ENCODE peak calls at places on chromosomes 1 and 21, in seven cellular contexts. Y, O, U, X, J, Q and E are unnamed samples.

GRCh38 chr1:65681101-65681500 is 111.6 kb upstream of the PDE4B start:
- DNase-seq in Y (no peak), O (no peak), U (no peak), X (no peak), J (no peak), Q (no peak), E (peak)

GRCh38 chr1:208988811-208989222 is 594.7 kb upstream of the CAMK1G start:
- DNase-seq in Y (peak), O (peak), U (no peak), X (no peak), J (peak), Q (no peak), E (no peak)

GRCh38 chr21:33844104-33844889 is 71.3 kb downstream of the ATP5PO start:
- DNase-seq in Y (peak), O (no peak), U (no peak), X (no peak), J (no peak), Q (no peak), E (no peak)

GRCh38 chr1:3928622-3929021 is 28.6 kb upstream of the C1orf174 start:
- DNase-seq in Y (no peak), O (no peak), U (no peak), X (no peak), J (no peak), Q (no peak), E (no peak)

GRCh38 chr1:108951242-108951641 is 12.0 kb downstream of the CLCC1 start:
- DNase-seq in Y (no peak), O (no peak), U (no peak), X (no peak), J (no peak), Q (no peak), E (no peak)

GRCh38 chr1:14808768-14809167 is 210.3 kb downstream of the KAZN start:
- DNase-seq in Y (no peak), O (no peak), U (no peak), X (no peak), J (no peak), Q (no peak), E (no peak)

GRCh38 chr1:184199036-184199796 is 147.7 kb downstream of the TSEN15 start:
- DNase-seq in Y (no peak), O (no peak), U (no peak), X (no peak), J (no peak), Q (no peak), E (peak)

GRCh38 chr1:215677112-215677511 is 110.0 kb downstream of the KCTD3 start:
- DNase-seq in Y (no peak), O (no peak), U (no peak), X (no peak), J (no peak), Q (no peak), E (no peak)

GRCh38 chr1:180953291-180953747 is 40.6 kb downstream of the KIAA1614 start:
- DNase-seq in Y (peak), O (peak), U (no peak), X (no peak), J (peak), Q (no peak), E (no peak)

GRCh38 chr1:182731852-182732575 is 47.6 kb upstream of the RGS8 start:
- DNase-seq in Y (no peak), O (no peak), U (no peak), X (peak), J (no peak), Q (no peak), E (no peak)

GRCh38 chr1:26788836-26789611 is 1.3 kb downstream of the PIGV start:
- DNase-seq in Y (peak), O (peak), U (peak), X (peak), J (peak), Q (peak), E (peak)

GRCh38 chr1:247288341-247288740 is 32.5 kb downstream of the VN1R5 start:
- DNase-seq in Y (no peak), O (no peak), U (peak), X (peak), J (no peak), Q (peak), E (no peak)

GRCh38 chr1:81832573-81832972 is 31.8 kb downstream of the ADGRL2 start:
- DNase-seq in Y (no peak), O (no peak), U (no peak), X (no peak), J (no peak), Q (no peak), E (peak)

GRCh38 chr21:34983680-34984086 is 65.4 kb downstream of the RUNX1 start:
- DNase-seq in Y (no peak), O (no peak), U (no peak), X (no peak), J (no peak), Q (no peak), E (peak)

GRCh38 chr21:28237661-28238060 is 755.0 kb downstream of the LTN1 start:
- DNase-seq in Y (no peak), O (no peak), U (peak), X (no peak), J (no peak), Q (no peak), E (no peak)

GRCh38 chr1:151720974-151721787 is at the start of gene RIIAD1:
- DNase-seq in Y (peak), O (peak), U (no peak), X (no peak), J (peak), Q (peak), E (no peak)

GRCh38 chr1:246377606-246378005 is 129.5 kb downstream of the SMYD3 start:
- DNase-seq in Y (no peak), O (no peak), U (no peak), X (no peak), J (no peak), Q (no peak), E (no peak)

GRCh38 chr1:214327519-214327918 is 46.6 kb downstream of the SMYD2 start:
- DNase-seq in Y (no peak), O (no peak), U (no peak), X (no peak), J (no peak), Q (no peak), E (no peak)

GRCh38 chr1:202348509-202349262 is at the start of gene PPP1R12B:
- DNase-seq in Y (peak), O (peak), U (peak), X (peak), J (peak), Q (peak), E (peak)
- TF ChIP-seq POLR2A in Y (peak), O (no peak), U (no peak), X (peak), J (peak), Q (no peak), E (peak)

GRCh38 chr1:18956189-18957135 is at the start of gene IFFO2:
- DNase-seq in Y (peak), O (peak), U (peak), X (peak), J (peak), Q (peak), E (peak)
- TF ChIP-seq POLR2A in Y (peak), O (no peak), U (peak), X (peak), J (peak), Q (peak), E (peak)

DNA sequence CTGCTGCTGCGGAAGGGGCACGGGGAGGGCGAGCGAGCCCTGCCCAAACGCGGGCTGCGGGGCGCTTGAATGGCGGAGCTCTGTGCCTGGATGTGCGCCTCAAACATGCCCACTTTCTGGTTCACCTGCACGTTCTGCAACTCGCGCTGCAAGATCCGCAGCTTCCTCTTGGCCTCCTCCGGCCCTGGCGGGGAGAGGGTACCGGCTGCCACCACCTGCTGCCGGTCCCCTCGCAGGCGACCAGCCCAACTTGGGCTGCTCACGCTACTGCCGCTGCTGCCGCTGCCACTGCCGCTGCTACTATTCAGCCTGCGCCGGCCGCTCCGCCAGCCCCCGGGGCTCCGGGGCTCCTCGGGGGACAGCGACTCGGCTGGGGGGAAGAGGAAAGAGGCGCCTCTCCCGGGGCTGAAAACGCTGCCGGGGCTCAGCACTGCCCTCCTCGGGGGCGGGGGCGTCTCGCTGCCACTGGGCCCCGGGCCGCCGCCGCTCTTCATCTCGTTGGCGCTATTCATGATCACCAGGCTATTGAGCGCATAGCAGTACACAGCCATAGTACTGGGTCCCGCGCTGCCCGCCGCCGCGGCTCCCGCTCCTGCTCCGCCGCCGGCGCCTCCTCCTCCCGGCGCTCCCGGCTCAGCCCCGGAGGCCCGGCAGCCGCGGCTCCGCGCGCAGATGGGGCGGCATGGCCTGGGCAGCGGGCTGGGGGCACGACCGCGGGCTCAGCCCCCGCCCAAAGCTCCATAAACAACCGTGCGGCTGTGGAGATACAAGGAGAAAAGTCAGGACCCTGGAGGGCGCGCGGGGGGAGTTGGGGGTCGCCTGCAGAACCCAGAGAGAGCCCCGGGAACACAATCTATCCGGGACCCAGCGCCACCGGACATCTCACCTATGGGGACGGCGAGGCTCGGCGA is 1.9 kb downstream of the ITPKB start:
- DNase-seq in Y (no peak), O (peak), U (no peak), X (no peak), J (peak), Q (peak), E (peak)
- TF ChIP-seq POLR2A in Y (no peak), O (no peak), U (no peak), X (no peak), J (no peak), Q (no peak), E (no peak)

GRCh38 chr1:161511756-161512060 is 6.5 kb downstream of the FCGR2A start:
- DNase-seq in Y (no peak), O (no peak), U (no peak), X (no peak), J (no peak), Q (no peak), E (no peak)

GRCh38 chr1:161510477-161510876 is 5.2 kb downstream of the FCGR2A start:
- DNase-seq in Y (no peak), O (no peak), U (no peak), X (peak), J (no peak), Q (no peak), E (no peak)

GRCh38 chr1:161505892-161506173 is 576 bp downstream of the FCGR2A start:
- DNase-seq in Y (no peak), O (no peak), U (no peak), X (no peak), J (no peak), Q (no peak), E (no peak)

GRCh38 chr1:161506336-161507223 is 1.3 kb downstream of the FCGR2A start:
- DNase-seq in Y (no peak), O (peak), U (peak), X (no peak), J (no peak), Q (no peak), E (peak)

GRCh38 chr1:161511018-161511755 is 5.9 kb downstream of the FCGR2A start:
- DNase-seq in Y (no peak), O (no peak), U (no peak), X (no peak), J (no peak), Q (no peak), E (no peak)
- TF ChIP-seq POLR2A in Y (no peak), O (no peak), U (no peak), X (no peak), J (no peak), Q (no peak), E (no peak)

DNA sequence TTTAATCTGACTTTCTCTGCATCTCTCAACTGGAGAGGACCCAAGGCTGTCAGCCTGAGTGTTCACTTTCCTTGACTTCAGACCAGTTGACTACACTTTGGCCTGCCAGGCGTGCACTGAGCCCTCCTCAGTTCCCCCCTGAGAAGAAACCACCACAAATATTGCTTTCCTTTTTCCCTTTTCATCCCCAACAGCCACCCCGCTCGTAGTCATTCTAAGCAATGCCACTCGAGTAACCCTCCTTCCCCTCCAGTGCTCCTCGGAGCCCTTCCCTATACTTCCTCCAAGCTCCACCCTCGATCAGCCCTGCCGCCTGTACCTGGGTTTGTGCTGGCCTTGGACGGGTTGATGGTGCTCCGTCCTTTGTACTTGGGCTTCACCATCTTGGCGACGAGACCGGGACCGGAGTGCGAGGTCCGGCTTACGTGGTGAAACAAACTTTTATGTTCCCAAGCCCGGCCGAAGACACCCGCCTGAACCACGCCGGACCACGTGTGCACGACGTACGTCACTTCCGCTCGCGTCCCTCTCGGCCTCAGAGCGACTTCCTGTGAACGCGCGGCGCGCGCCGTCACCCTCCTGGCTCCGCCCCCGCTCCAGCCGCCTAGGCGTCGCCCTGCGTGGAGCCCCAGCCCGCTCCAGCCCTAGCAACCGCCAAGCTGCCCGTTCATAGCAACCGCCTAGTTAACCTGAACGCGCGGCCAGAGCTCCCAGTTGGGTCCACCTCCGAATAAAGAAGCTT is at the start of gene GNL2:
- DNase-seq in Y (peak), O (peak), U (peak), X (peak), J (peak), Q (peak), E (peak)
- TF ChIP-seq POLR2A in Y (no peak), O (no peak), U (no peak), X (peak), J (peak), Q (peak), E (peak)

GRCh38 chr1:44807364-44808062 is 362 bp upstream of the DYNLT4 start:
- DNase-seq in Y (peak), O (peak), U (peak), X (peak), J (peak), Q (peak), E (peak)
- TF ChIP-seq POLR2A in Y (no peak), O (no peak), U (no peak), X (no peak), J (peak), Q (no peak), E (peak)

DNA sequence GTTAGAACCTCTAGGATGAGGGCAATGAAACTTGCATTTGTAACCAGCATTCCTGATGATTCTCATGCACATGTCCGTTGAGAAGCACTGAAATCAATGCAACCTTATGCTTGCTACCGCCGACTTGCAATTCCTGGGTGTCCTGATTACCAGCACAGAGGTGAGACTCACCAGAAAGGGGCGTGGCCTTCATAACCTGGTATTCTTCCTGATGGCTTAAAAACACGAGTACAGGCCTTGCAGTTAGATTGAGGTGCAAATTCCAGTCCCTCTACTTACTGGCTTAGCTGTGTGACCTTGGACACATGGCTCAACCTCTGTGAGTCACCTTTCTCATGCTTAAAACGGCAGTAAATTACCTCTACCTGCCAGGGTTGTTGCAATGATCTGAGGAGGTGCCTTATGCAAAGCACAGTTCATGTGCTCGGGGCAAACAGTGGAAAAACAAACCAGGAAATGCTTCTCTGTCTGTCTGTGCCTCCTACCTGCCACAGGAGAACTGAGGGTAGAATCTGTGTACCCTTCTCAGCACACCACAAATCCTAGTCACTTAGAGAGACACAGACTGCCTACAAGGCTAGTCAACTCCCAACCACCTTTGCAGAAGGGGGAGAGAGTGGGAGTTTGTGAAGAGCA is 39.1 kb upstream of the ECE1 start:
- DNase-seq in Y (peak), O (no peak), U (no peak), X (no peak), J (no peak), Q (no peak), E (no peak)
- TF ChIP-seq POLR2A in Y (no peak), O (no peak), U (no peak), X (no peak), J (no peak), Q (no peak), E (no peak)